ENCODE peak calls at places on chromosomes 11 and 22, in nine cellular contexts. One of them, this sample, is unnamed.

GRCh38 chr11:134124660-134125451 is 56.0 kb downstream of the JAM3 start:
- DNase-seq in epithelial cell of esophagus: no peak
- DNase-seq in tibial nerve: peak
- DNase-seq in sigmoid colon: peak
- DNase-seq in mucosa of descending colon: peak
- DNase-seq in heart right ventricle: peak
- DNase-seq in fibroblast of pulmonary artery: peak
- DNase-seq in uterus: no peak
- DNase-seq in A549: no peak
- DNase-seq in this sample: no peak

GRCh38 chr22:39361495-39361894 is 11.7 kb downstream of the SYNGR1 start:
- DNase-seq in heart right ventricle: no peak
- DNase-seq in sigmoid colon: no peak
- DNase-seq in fibroblast of pulmonary artery: no peak
- DNase-seq in A549: no peak
- DNase-seq in epithelial cell of esophagus: no peak
- DNase-seq in uterus: no peak
- DNase-seq in tibial nerve: no peak
- DNase-seq in mucosa of descending colon: no peak
- DNase-seq in this sample: no peak

GRCh38 chr11:133082851-133083488 is 449.3 kb downstream of the OPCML start:
- DNase-seq in epithelial cell of esophagus: peak
- DNase-seq in A549: peak
- DNase-seq in uterus: no peak
- DNase-seq in mucosa of descending colon: peak
- DNase-seq in heart right ventricle: peak
- DNase-seq in tibial nerve: no peak
- DNase-seq in fibroblast of pulmonary artery: peak
- DNase-seq in sigmoid colon: no peak
- DNase-seq in this sample: no peak

GRCh38 chr11:106961518-106961917 is 56.8 kb downstream of the GUCY1A2 start:
- DNase-seq in mucosa of descending colon: no peak
- DNase-seq in epithelial cell of esophagus: peak
- DNase-seq in fibroblast of pulmonary artery: peak
- DNase-seq in tibial nerve: no peak
- DNase-seq in uterus: no peak
- DNase-seq in sigmoid colon: no peak
- DNase-seq in heart right ventricle: no peak
- DNase-seq in A549: peak
- DNase-seq in this sample: peak

GRCh38 chr11:68337399-68337835 is 25.0 kb downstream of the LRP5 start:
- DNase-seq in tibial nerve: no peak
- DNase-seq in A549: no peak
- DNase-seq in mucosa of descending colon: peak
- DNase-seq in uterus: no peak
- DNase-seq in epithelial cell of esophagus: peak
- DNase-seq in fibroblast of pulmonary artery: no peak
- DNase-seq in heart right ventricle: no peak
- DNase-seq in sigmoid colon: no peak
- DNase-seq in this sample: no peak

GRCh38 chr11:10382518-10382917 is 72.5 kb upstream of the AMPD3 start:
- DNase-seq in uterus: no peak
- DNase-seq in mucosa of descending colon: no peak
- DNase-seq in A549: peak
- DNase-seq in fibroblast of pulmonary artery: no peak
- DNase-seq in sigmoid colon: no peak
- DNase-seq in heart right ventricle: no peak
- DNase-seq in epithelial cell of esophagus: peak
- DNase-seq in tibial nerve: no peak
- DNase-seq in this sample: no peak

GRCh38 chr22:49257551-49257951 is 570.1 kb downstream of the BRD1 start:
- DNase-seq in uterus: no peak
- DNase-seq in tibial nerve: no peak
- DNase-seq in heart right ventricle: no peak
- DNase-seq in fibroblast of pulmonary artery: no peak
- DNase-seq in mucosa of descending colon: no peak
- DNase-seq in epithelial cell of esophagus: no peak
- DNase-seq in A549: no peak
- DNase-seq in sigmoid colon: no peak
- DNase-seq in this sample: no peak

GRCh38 chr11:67616431-67617242 is 9.9 kb downstream of the NDUFV1 start:
- DNase-seq in epithelial cell of esophagus: no peak
- DNase-seq in fibroblast of pulmonary artery: no peak
- DNase-seq in sigmoid colon: no peak
- DNase-seq in A549: no peak
- DNase-seq in heart right ventricle: no peak
- DNase-seq in mucosa of descending colon: no peak
- DNase-seq in uterus: no peak
- DNase-seq in tibial nerve: no peak
- DNase-seq in this sample: no peak

GRCh38 chr11:126501641-126502040 is 146.2 kb downstream of the ST3GAL4 start:
- DNase-seq in tibial nerve: no peak
- DNase-seq in sigmoid colon: peak
- DNase-seq in fibroblast of pulmonary artery: no peak
- DNase-seq in epithelial cell of esophagus: peak
- DNase-seq in mucosa of descending colon: no peak
- DNase-seq in uterus: no peak
- DNase-seq in A549: no peak
- DNase-seq in heart right ventricle: no peak
- DNase-seq in this sample: no peak

GRCh38 chr11:126498281-126498680 is 142.8 kb downstream of the ST3GAL4 start:
- DNase-seq in fibroblast of pulmonary artery: no peak
- DNase-seq in mucosa of descending colon: no peak
- DNase-seq in tibial nerve: no peak
- DNase-seq in epithelial cell of esophagus: no peak
- DNase-seq in sigmoid colon: no peak
- DNase-seq in A549: no peak
- DNase-seq in uterus: no peak
- DNase-seq in heart right ventricle: no peak
- DNase-seq in this sample: no peak

GRCh38 chr11:126500981-126501380 is 145.5 kb downstream of the ST3GAL4 start:
- DNase-seq in mucosa of descending colon: no peak
- DNase-seq in fibroblast of pulmonary artery: no peak
- DNase-seq in tibial nerve: no peak
- DNase-seq in sigmoid colon: peak
- DNase-seq in A549: no peak
- DNase-seq in epithelial cell of esophagus: no peak
- DNase-seq in heart right ventricle: no peak
- DNase-seq in uterus: no peak
- DNase-seq in this sample: no peak

GRCh38 chr11:126497581-126498109 is 142.2 kb downstream of the ST3GAL4 start:
- DNase-seq in tibial nerve: no peak
- DNase-seq in mucosa of descending colon: no peak
- DNase-seq in uterus: no peak
- DNase-seq in A549: no peak
- DNase-seq in epithelial cell of esophagus: no peak
- DNase-seq in sigmoid colon: peak
- DNase-seq in fibroblast of pulmonary artery: no peak
- DNase-seq in heart right ventricle: no peak
- DNase-seq in this sample: no peak

DNA sequence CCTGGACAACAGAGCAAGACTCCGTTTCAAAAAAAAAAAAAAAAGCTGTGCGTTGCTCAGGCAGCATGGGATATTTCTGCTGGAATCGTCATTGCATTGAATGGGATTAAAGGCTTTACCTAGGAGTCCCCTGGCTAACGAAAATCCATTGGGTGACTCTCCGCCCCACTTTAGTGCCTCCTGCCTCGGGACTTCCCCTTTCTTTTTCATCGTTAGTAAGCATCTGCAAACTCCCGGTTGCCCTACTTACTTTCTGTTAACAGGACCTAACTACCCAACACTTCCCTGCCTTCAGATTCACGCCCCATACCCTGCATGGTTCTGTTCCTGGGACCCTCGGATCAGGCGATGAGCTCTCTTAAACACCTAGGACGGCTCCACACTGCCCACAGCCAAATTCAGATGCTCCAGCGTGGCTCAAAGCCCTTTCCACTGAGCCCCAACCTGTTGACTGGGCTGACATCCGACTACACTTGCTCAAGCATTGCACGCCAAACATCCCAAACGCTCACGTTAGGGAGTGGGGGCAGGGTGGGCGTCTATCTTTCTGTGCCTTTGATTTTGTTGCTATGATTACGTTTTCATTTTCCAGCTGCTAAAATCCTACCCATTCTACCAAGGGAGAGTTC is 143.8 kb downstream of the ST3GAL4 start:
- DNase-seq in heart right ventricle: no peak
- DNase-seq in fibroblast of pulmonary artery: no peak
- DNase-seq in tibial nerve: no peak
- DNase-seq in uterus: no peak
- DNase-seq in sigmoid colon: peak
- DNase-seq in epithelial cell of esophagus: no peak
- DNase-seq in A549: no peak
- DNase-seq in mucosa of descending colon: no peak
- DNase-seq in this sample: no peak
- H3K4me3 ChIP-seq in heart right ventricle: no peak
- H3K4me3 ChIP-seq in fibroblast of pulmonary artery: no peak
- H3K4me3 ChIP-seq in tibial nerve: no peak
- H3K4me3 ChIP-seq in uterus: no peak
- H3K4me3 ChIP-seq in sigmoid colon: no peak
- H3K4me3 ChIP-seq in epithelial cell of esophagus: no peak
- H3K4me3 ChIP-seq in A549: no peak
- H3K4me3 ChIP-seq in mucosa of descending colon: no peak
- H3K4me3 ChIP-seq in this sample: no peak

GRCh38 chr11:3202759-3203158 is 15.9 kb downstream of the MRGPRG start:
- DNase-seq in sigmoid colon: no peak
- DNase-seq in epithelial cell of esophagus: no peak
- DNase-seq in heart right ventricle: no peak
- DNase-seq in A549: no peak
- DNase-seq in mucosa of descending colon: no peak
- DNase-seq in fibroblast of pulmonary artery: no peak
- DNase-seq in tibial nerve: no peak
- DNase-seq in uterus: no peak
- DNase-seq in this sample: no peak

GRCh38 chr11:3201677-3202181 is 16.9 kb downstream of the MRGPRG start:
- DNase-seq in fibroblast of pulmonary artery: no peak
- DNase-seq in uterus: no peak
- DNase-seq in sigmoid colon: no peak
- DNase-seq in tibial nerve: no peak
- DNase-seq in mucosa of descending colon: no peak
- DNase-seq in A549: no peak
- DNase-seq in epithelial cell of esophagus: no peak
- DNase-seq in heart right ventricle: no peak
- DNase-seq in this sample: no peak

GRCh38 chr11:3204141-3205015 is 14.2 kb downstream of the MRGPRG start:
- DNase-seq in fibroblast of pulmonary artery: no peak
- DNase-seq in mucosa of descending colon: peak
- DNase-seq in sigmoid colon: peak
- DNase-seq in epithelial cell of esophagus: no peak
- DNase-seq in tibial nerve: no peak
- DNase-seq in heart right ventricle: no peak
- DNase-seq in A549: no peak
- DNase-seq in uterus: no peak
- DNase-seq in this sample: no peak

GRCh38 chr11:3202305-3202704 is 16.3 kb downstream of the MRGPRG start:
- DNase-seq in mucosa of descending colon: no peak
- DNase-seq in epithelial cell of esophagus: no peak
- DNase-seq in sigmoid colon: peak
- DNase-seq in fibroblast of pulmonary artery: no peak
- DNase-seq in A549: no peak
- DNase-seq in uterus: no peak
- DNase-seq in tibial nerve: no peak
- DNase-seq in heart right ventricle: no peak
- DNase-seq in this sample: no peak

GRCh38 chr11:3203221-3204043 is 15.2 kb downstream of the MRGPRG start:
- DNase-seq in tibial nerve: no peak
- DNase-seq in heart right ventricle: no peak
- DNase-seq in A549: peak
- DNase-seq in fibroblast of pulmonary artery: no peak
- DNase-seq in uterus: no peak
- DNase-seq in epithelial cell of esophagus: peak
- DNase-seq in mucosa of descending colon: peak
- DNase-seq in sigmoid colon: peak
- DNase-seq in this sample: no peak
- TF ChIP-seq CTCF in tibial nerve: no peak
- TF ChIP-seq CTCF in heart right ventricle: no peak
- TF ChIP-seq CTCF in A549: no peak
- TF ChIP-seq CTCF in fibroblast of pulmonary artery: no peak
- TF ChIP-seq CTCF in uterus: no peak
- TF ChIP-seq CTCF in epithelial cell of esophagus: no peak
- TF ChIP-seq CTCF in mucosa of descending colon: no peak
- TF ChIP-seq CTCF in sigmoid colon: no peak
- TF ChIP-seq CTCF in this sample: no peak

DNA sequence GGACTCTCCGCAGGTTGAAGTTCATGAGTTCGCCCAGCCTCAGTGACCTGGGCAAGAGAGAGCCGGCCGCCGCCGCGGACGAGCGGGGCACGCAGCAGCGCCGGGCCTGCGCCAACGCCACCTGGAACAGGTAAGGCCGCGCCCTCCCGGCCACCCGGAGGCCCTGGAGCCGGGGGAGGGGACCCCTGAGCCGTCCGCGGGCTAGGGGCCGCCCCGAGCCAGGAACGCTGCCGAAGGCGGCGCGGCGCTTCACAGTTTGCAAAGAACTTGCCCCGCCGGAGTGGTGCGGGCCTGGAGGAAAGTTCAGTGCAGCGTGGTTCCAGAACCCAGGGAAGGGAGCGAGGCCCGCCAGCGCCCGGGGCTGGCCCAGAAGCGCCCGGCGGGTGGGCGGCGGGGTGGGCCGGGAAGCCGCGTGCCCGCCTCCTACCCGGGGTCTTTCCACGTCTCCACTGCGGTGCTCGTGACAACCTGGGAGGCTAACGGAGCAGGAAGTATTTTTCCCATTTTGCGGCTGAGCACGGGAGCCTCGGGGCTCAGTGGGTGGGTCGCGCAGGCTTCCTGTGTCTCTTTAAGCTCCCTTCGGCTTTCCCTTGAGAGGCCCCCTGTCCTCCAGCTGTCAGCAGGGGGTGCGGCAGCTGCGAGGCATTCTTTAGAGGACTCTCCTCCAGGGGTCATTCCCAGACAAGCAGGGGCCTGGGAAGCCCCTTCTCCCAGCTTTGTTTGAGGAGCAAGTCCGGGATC is 645 bp downstream of the PRR5 start:
- DNase-seq in fibroblast of pulmonary artery: peak
- DNase-seq in sigmoid colon: no peak
- DNase-seq in tibial nerve: no peak
- DNase-seq in heart right ventricle: no peak
- DNase-seq in uterus: no peak
- DNase-seq in epithelial cell of esophagus: peak
- DNase-seq in A549: no peak
- DNase-seq in mucosa of descending colon: no peak
- DNase-seq in this sample: no peak
- H3K4me3 ChIP-seq in fibroblast of pulmonary artery: peak
- H3K4me3 ChIP-seq in sigmoid colon: peak
- H3K4me3 ChIP-seq in tibial nerve: peak
- H3K4me3 ChIP-seq in heart right ventricle: peak
- H3K4me3 ChIP-seq in uterus: peak
- H3K4me3 ChIP-seq in epithelial cell of esophagus: peak
- H3K4me3 ChIP-seq in A549: peak
- H3K4me3 ChIP-seq in mucosa of descending colon: peak
- H3K4me3 ChIP-seq in this sample: peak

GRCh38 chr11:115963170-115963569 is 459.0 kb upstream of the CADM1 start:
- DNase-seq in A549: no peak
- DNase-seq in epithelial cell of esophagus: no peak
- DNase-seq in sigmoid colon: no peak
- DNase-seq in tibial nerve: no peak
- DNase-seq in fibroblast of pulmonary artery: peak
- DNase-seq in mucosa of descending colon: no peak
- DNase-seq in heart right ventricle: no peak
- DNase-seq in uterus: no peak
- DNase-seq in this sample: no peak

GRCh38 chr11:115961168-115962003 is 457.2 kb upstream of the CADM1 start:
- DNase-seq in mucosa of descending colon: no peak
- DNase-seq in uterus: no peak
- DNase-seq in A549: no peak
- DNase-seq in epithelial cell of esophagus: no peak
- DNase-seq in heart right ventricle: no peak
- DNase-seq in sigmoid colon: no peak
- DNase-seq in fibroblast of pulmonary artery: peak
- DNase-seq in tibial nerve: no peak
- DNase-seq in this sample: no peak

GRCh38 chr11:115964091-115964490 is 459.9 kb upstream of the CADM1 start:
- DNase-seq in fibroblast of pulmonary artery: peak
- DNase-seq in epithelial cell of esophagus: no peak
- DNase-seq in heart right ventricle: no peak
- DNase-seq in A549: no peak
- DNase-seq in tibial nerve: no peak
- DNase-seq in mucosa of descending colon: no peak
- DNase-seq in sigmoid colon: no peak
- DNase-seq in uterus: no peak
- DNase-seq in this sample: no peak

GRCh38 chr11:115959098-115959497 is 454.9 kb upstream of the CADM1 start:
- DNase-seq in uterus: no peak
- DNase-seq in epithelial cell of esophagus: no peak
- DNase-seq in heart right ventricle: no peak
- DNase-seq in A549: no peak
- DNase-seq in tibial nerve: no peak
- DNase-seq in fibroblast of pulmonary artery: no peak
- DNase-seq in sigmoid colon: no peak
- DNase-seq in mucosa of descending colon: no peak
- DNase-seq in this sample: no peak

DNA sequence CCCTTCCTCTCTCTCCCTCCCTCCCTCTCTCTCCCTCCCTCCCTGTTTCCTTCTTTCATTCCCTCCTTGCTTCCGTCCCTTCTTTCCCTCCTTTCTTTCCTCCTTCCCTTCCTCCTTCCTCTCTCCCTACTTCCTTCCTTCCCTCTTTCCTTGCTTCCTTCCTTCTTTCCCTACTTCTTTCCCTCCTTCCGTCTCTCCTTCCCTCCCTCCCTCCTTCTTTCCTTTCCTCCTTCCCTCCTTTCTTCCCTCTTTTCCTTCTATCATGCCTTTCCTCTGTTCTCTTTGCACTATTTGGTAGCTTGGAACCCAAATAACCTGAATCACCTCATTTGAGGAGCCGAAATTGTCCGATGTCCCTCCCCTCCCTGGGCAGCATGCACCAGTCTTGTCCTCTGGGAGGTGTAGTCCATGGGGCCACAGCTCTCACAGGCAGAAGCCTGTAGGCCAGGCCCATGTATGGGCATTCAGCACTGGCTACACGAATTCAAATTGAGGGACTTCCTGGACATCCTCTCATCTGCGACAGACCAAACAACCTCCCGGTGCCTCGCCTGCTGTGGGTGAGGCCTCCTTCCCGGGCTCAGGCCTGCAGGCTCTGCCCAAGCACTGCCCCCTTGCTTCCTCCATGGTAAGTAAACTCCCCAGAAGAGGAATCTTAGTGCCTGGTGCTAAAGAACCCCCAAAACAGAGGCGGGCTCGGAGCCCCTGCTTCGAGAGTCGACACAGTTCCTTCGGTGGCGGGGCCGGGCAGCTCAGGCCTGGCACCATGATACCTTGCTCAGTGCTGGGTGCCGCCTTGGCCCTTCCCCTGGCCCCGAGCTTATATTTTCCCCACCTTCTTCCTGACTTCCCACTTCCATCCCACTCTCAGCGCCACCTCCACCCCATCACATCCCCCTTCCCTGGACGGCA is 454.1 kb upstream of the CADM1 start:
- DNase-seq in heart right ventricle: no peak
- DNase-seq in epithelial cell of esophagus: no peak
- DNase-seq in sigmoid colon: no peak
- DNase-seq in uterus: no peak
- DNase-seq in fibroblast of pulmonary artery: no peak
- DNase-seq in mucosa of descending colon: no peak
- DNase-seq in tibial nerve: no peak
- DNase-seq in A549: no peak
- DNase-seq in this sample: no peak
- TF ChIP-seq CTCF in heart right ventricle: no peak
- TF ChIP-seq CTCF in epithelial cell of esophagus: no peak
- TF ChIP-seq CTCF in sigmoid colon: no peak
- TF ChIP-seq CTCF in uterus: no peak
- TF ChIP-seq CTCF in fibroblast of pulmonary artery: no peak
- TF ChIP-seq CTCF in mucosa of descending colon: no peak
- TF ChIP-seq CTCF in tibial nerve: no peak
- TF ChIP-seq CTCF in A549: no peak
- TF ChIP-seq CTCF in this sample: no peak

This sample was measured in AG09309.